ENCODE peak calls at places on chromosomes 1 and 21, in seven cellular contexts. One of them, this sample, is unnamed.

GRCh38 chr1:230270940-230271325 is 155.2 kb downstream of the PGBD5 start:
- DNase-seq in ovary: peak
- DNase-seq in transverse colon: no peak
- DNase-seq in GM23248: no peak
- DNase-seq in heart left ventricle: no peak
- DNase-seq in thyroid gland: no peak
- DNase-seq in fibroblast of lung: peak
- DNase-seq in this sample: no peak

GRCh38 chr1:199172286-199173124 is 533.7 kb downstream of the PTPRC start:
- DNase-seq in thyroid gland: no peak
- DNase-seq in transverse colon: no peak
- DNase-seq in fibroblast of lung: peak
- DNase-seq in GM23248: peak
- DNase-seq in ovary: no peak
- DNase-seq in heart left ventricle: no peak
- DNase-seq in this sample: no peak

GRCh38 chr1:110038271-110038670 is 3.8 kb downstream of the STRIP1 start:
- DNase-seq in GM23248: no peak
- DNase-seq in transverse colon: no peak
- DNase-seq in ovary: no peak
- DNase-seq in heart left ventricle: no peak
- DNase-seq in thyroid gland: no peak
- DNase-seq in fibroblast of lung: no peak
- DNase-seq in this sample: no peak

GRCh38 chr21:17711896-17712295 is 99.2 kb upstream of the BTG3 start:
- DNase-seq in fibroblast of lung: no peak
- DNase-seq in thyroid gland: no peak
- DNase-seq in ovary: no peak
- DNase-seq in heart left ventricle: no peak
- DNase-seq in transverse colon: no peak
- DNase-seq in GM23248: no peak
- DNase-seq in this sample: no peak

GRCh38 chr1:240464099-240464498 is 147.9 kb downstream of the GREM2 start:
- DNase-seq in fibroblast of lung: no peak
- DNase-seq in GM23248: peak
- DNase-seq in transverse colon: no peak
- DNase-seq in heart left ventricle: no peak
- DNase-seq in ovary: no peak
- DNase-seq in thyroid gland: no peak
- DNase-seq in this sample: no peak

GRCh38 chr1:2088434-2088833 is 38.2 kb downstream of the PRKCZ start:
- DNase-seq in transverse colon: peak
- DNase-seq in heart left ventricle: no peak
- DNase-seq in ovary: no peak
- DNase-seq in thyroid gland: no peak
- DNase-seq in fibroblast of lung: peak
- DNase-seq in GM23248: peak
- DNase-seq in this sample: no peak

GRCh38 chr1:150186789-150187559 is 37.3 kb downstream of the PLEKHO1 start:
- DNase-seq in GM23248: peak
- DNase-seq in transverse colon: no peak
- DNase-seq in heart left ventricle: no peak
- DNase-seq in thyroid gland: no peak
- DNase-seq in fibroblast of lung: peak
- DNase-seq in ovary: no peak
- DNase-seq in this sample: peak

GRCh38 chr1:57195436-57195941 is 228.4 kb downstream of the DAB1 start:
- DNase-seq in ovary: no peak
- DNase-seq in heart left ventricle: no peak
- DNase-seq in thyroid gland: no peak
- DNase-seq in transverse colon: no peak
- DNase-seq in fibroblast of lung: no peak
- DNase-seq in GM23248: no peak
- DNase-seq in this sample: no peak

GRCh38 chr21:43266534-43266933 is 97.7 kb downstream of the CRYAA start:
- DNase-seq in transverse colon: no peak
- DNase-seq in fibroblast of lung: no peak
- DNase-seq in ovary: no peak
- DNase-seq in thyroid gland: no peak
- DNase-seq in GM23248: peak
- DNase-seq in heart left ventricle: no peak
- DNase-seq in this sample: no peak

GRCh38 chr1:94118471-94118870 is 2.5 kb downstream of the ABCA4 start:
- DNase-seq in ovary: peak
- DNase-seq in thyroid gland: peak
- DNase-seq in heart left ventricle: no peak
- DNase-seq in transverse colon: no peak
- DNase-seq in fibroblast of lung: no peak
- DNase-seq in GM23248: no peak
- DNase-seq in this sample: no peak

GRCh38 chr1:66397192-66397591 is 136.8 kb upstream of the SGIP1 start:
- DNase-seq in transverse colon: no peak
- DNase-seq in fibroblast of lung: no peak
- DNase-seq in ovary: no peak
- DNase-seq in thyroid gland: no peak
- DNase-seq in GM23248: no peak
- DNase-seq in heart left ventricle: no peak
- DNase-seq in this sample: no peak

GRCh38 chr1:66394603-66395002 is 139.3 kb upstream of the SGIP1 start:
- DNase-seq in ovary: no peak
- DNase-seq in heart left ventricle: no peak
- DNase-seq in fibroblast of lung: no peak
- DNase-seq in GM23248: no peak
- DNase-seq in transverse colon: no peak
- DNase-seq in thyroid gland: no peak
- DNase-seq in this sample: no peak

GRCh38 chr1:66393586-66394334 is 140.2 kb upstream of the SGIP1 start:
- DNase-seq in fibroblast of lung: no peak
- DNase-seq in GM23248: no peak
- DNase-seq in heart left ventricle: no peak
- DNase-seq in transverse colon: no peak
- DNase-seq in thyroid gland: no peak
- DNase-seq in ovary: no peak
- DNase-seq in this sample: no peak

GRCh38 chr1:66396212-66396890 is 137.6 kb upstream of the SGIP1 start:
- DNase-seq in thyroid gland: no peak
- DNase-seq in heart left ventricle: no peak
- DNase-seq in fibroblast of lung: no peak
- DNase-seq in ovary: no peak
- DNase-seq in transverse colon: no peak
- DNase-seq in GM23248: no peak
- DNase-seq in this sample: no peak

DNA sequence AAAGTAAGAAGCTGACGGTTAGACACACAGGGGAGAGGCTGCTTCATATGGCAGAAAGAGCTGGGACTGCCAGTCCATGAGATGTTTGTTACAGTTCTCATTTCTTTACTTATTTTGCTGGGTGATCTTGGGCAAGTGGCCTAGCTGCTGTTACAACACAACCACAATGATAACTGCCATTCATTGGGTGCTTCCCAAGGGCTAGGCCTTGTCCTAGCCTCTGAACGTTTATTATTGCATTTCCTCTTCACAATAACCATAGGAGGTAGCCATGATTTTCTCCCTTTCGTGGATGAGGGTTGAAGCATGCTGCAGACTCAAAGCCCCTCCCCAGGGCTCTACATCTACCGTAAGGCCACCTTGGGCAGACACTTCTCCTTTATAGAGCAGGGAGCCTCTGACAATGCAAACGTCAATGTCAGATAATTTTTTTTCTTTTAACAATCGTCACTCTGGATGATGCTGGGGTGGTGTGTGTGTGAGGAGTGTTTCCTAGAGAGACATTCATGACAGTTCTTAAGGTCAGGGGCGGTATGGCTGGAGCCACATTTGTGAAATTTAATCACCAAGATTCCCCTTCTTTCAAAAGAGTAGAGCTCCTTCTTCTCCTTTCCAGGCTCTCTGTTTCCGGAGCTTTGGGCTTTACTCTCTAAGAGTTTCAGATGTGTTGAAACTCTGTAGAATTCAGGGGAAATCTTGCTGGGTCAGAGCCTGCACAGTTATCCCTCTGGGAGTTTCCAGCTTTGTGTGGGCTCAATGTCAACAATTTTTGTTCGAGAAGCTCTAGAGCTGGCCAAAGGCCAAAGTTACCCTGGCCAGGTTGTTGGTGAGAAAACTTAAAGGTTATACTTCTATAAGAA is 138.5 kb upstream of the SGIP1 start:
- DNase-seq in transverse colon: no peak
- DNase-seq in thyroid gland: peak
- DNase-seq in ovary: no peak
- DNase-seq in heart left ventricle: no peak
- DNase-seq in fibroblast of lung: no peak
- DNase-seq in GM23248: no peak
- DNase-seq in this sample: no peak
- H3K4me3 ChIP-seq in transverse colon: no peak
- H3K4me3 ChIP-seq in thyroid gland: no peak
- H3K4me3 ChIP-seq in ovary: no peak
- H3K4me3 ChIP-seq in heart left ventricle: no peak
- H3K4me3 ChIP-seq in fibroblast of lung: no peak
- H3K4me3 ChIP-seq in GM23248: no peak
- H3K4me3 ChIP-seq in this sample: no peak

GRCh38 chr1:228423399-228424053 is 6.9 kb upstream of the TRIM17 start:
- DNase-seq in fibroblast of lung: no peak
- DNase-seq in GM23248: no peak
- DNase-seq in ovary: no peak
- DNase-seq in thyroid gland: no peak
- DNase-seq in transverse colon: no peak
- DNase-seq in heart left ventricle: no peak
- DNase-seq in this sample: no peak

GRCh38 chr1:228417061-228417460 is 400 bp upstream of the TRIM17 start:
- DNase-seq in thyroid gland: no peak
- DNase-seq in transverse colon: no peak
- DNase-seq in heart left ventricle: no peak
- DNase-seq in ovary: no peak
- DNase-seq in fibroblast of lung: no peak
- DNase-seq in GM23248: no peak
- DNase-seq in this sample: peak

GRCh38 chr1:228417471-228418203 is 976 bp upstream of the TRIM17 start:
- DNase-seq in thyroid gland: no peak
- DNase-seq in heart left ventricle: no peak
- DNase-seq in ovary: no peak
- DNase-seq in transverse colon: no peak
- DNase-seq in GM23248: no peak
- DNase-seq in fibroblast of lung: peak
- DNase-seq in this sample: peak

GRCh38 chr1:228424685-228425660 is 8.3 kb upstream of the TRIM17 start:
- DNase-seq in heart left ventricle: no peak
- DNase-seq in GM23248: no peak
- DNase-seq in transverse colon: no peak
- DNase-seq in thyroid gland: no peak
- DNase-seq in ovary: no peak
- DNase-seq in fibroblast of lung: no peak
- DNase-seq in this sample: no peak

GRCh38 chr1:228420968-228421826 is 4.5 kb upstream of the TRIM17 start:
- DNase-seq in thyroid gland: no peak
- DNase-seq in GM23248: no peak
- DNase-seq in fibroblast of lung: no peak
- DNase-seq in ovary: no peak
- DNase-seq in heart left ventricle: no peak
- DNase-seq in transverse colon: no peak
- DNase-seq in this sample: peak
- H3K27ac ChIP-seq in thyroid gland: no peak
- H3K27ac ChIP-seq in GM23248: no peak
- H3K27ac ChIP-seq in fibroblast of lung: no peak
- H3K27ac ChIP-seq in ovary: no peak
- H3K27ac ChIP-seq in heart left ventricle: no peak
- H3K27ac ChIP-seq in transverse colon: no peak
- H3K27ac ChIP-seq in this sample: no peak

DNA sequence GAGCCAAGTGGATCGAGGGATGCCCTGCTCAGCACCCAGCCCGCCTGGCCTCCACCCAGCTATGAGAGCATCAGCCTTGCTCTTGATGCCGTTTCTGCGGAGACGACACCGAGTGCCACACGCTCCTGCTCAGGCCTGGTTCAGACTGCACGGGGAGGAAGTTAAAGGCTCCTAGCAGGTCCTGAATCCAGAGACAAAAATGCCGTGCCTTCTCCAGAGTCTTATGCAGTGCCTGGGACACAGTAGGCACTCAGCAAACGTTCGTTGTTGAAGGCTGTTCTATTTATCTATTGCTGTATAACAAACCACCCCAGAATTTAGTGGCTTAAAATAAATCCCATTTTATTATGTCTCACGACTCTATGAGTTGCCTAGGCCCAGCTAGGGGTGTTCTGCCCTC is 6.8 kb upstream of the BSND start:
- DNase-seq in GM23248: no peak
- DNase-seq in fibroblast of lung: no peak
- DNase-seq in ovary: no peak
- DNase-seq in heart left ventricle: no peak
- DNase-seq in thyroid gland: no peak
- DNase-seq in transverse colon: no peak
- DNase-seq in this sample: no peak
- H3K4me3 ChIP-seq in GM23248: no peak
- H3K4me3 ChIP-seq in fibroblast of lung: no peak
- H3K4me3 ChIP-seq in ovary: no peak
- H3K4me3 ChIP-seq in heart left ventricle: no peak
- H3K4me3 ChIP-seq in thyroid gland: no peak
- H3K4me3 ChIP-seq in transverse colon: no peak
- H3K4me3 ChIP-seq in this sample: no peak

DNA sequence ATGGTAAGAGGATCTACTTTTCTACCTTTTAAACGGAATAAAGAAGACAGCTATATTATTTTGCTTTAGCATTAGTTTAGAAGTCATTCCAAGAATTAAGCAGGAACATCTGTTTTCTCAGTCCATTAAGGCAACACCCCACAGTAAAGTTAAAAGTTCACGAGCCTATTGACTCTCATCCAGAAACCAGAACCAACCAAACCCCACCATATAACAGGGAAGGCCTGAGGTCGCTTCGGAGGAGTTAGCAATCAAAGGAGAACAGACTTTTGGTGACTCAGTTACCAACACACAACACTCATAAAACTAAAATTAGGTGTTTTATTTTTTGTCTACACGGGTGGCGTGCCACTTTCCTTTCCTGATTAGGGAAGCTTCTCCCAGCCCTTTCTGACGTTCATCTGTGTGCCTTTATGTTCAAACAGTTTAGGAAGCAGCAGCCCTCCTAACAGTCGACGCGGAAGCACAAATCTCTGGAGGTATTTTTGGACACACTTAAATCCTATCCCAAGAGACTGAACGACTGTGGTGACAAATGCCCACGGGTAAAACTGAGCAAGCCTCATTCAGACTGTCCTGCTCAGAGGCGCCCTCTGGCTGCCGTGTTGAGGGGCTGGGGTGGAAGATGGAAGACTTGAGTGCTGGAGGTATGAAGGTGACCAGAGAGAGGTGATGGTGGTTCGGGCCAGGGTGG is 8.6 kb upstream of the PLA2G2C start:
- DNase-seq in GM23248: peak
- DNase-seq in fibroblast of lung: peak
- DNase-seq in transverse colon: peak
- DNase-seq in ovary: peak
- DNase-seq in heart left ventricle: peak
- DNase-seq in thyroid gland: peak
- DNase-seq in this sample: peak
- H3K27ac ChIP-seq in GM23248: no peak
- H3K27ac ChIP-seq in fibroblast of lung: no peak
- H3K27ac ChIP-seq in transverse colon: peak
- H3K27ac ChIP-seq in ovary: no peak
- H3K27ac ChIP-seq in heart left ventricle: no peak
- H3K27ac ChIP-seq in thyroid gland: no peak
- H3K27ac ChIP-seq in this sample: no peak

GRCh38 chr1:48005254-48006162 is 8.3 kb upstream of the TRABD2B start:
- DNase-seq in thyroid gland: no peak
- DNase-seq in transverse colon: no peak
- DNase-seq in fibroblast of lung: no peak
- DNase-seq in heart left ventricle: no peak
- DNase-seq in ovary: no peak
- DNase-seq in GM23248: no peak
- DNase-seq in this sample: no peak
- H3K4me3 ChIP-seq in thyroid gland: no peak
- H3K4me3 ChIP-seq in transverse colon: no peak
- H3K4me3 ChIP-seq in fibroblast of lung: no peak
- H3K4me3 ChIP-seq in heart left ventricle: no peak
- H3K4me3 ChIP-seq in ovary: no peak
- H3K4me3 ChIP-seq in GM23248: no peak
- H3K4me3 ChIP-seq in this sample: no peak

This sample was measured in aorta.